ENCODE peak calls at places on chromosome 20, in five cellular contexts. K, Y, H, J and M are unnamed samples.

GRCh38 chr20:33568378-33569289 is 78.7 kb downstream of the CBFA2T2 start:
- DNase-seq in K (no peak), J (peak), Y (no peak), H (no peak), M (no peak)

GRCh38 chr20:44610313-44610965 is 28.1 kb downstream of the PKIG start:
- DNase-seq in J (no peak), Y (no peak), K (no peak), H (no peak), M (no peak)

GRCh38 chr20:4802522-4802921 is 80.8 kb downstream of the PRND start:
- DNase-seq in H (no peak), Y (no peak), J (no peak), K (no peak), M (no peak)

GRCh38 chr20:32970973-32971300 is 33.3 kb downstream of the SUN5 start:
- DNase-seq in H (no peak), Y (no peak), J (no peak), K (no peak), M (no peak)

GRCh38 chr20:36467076-36467999 is 74.0 kb upstream of the MYL9 start:
- DNase-seq in H (peak), Y (no peak), J (peak), K (no peak), M (no peak)

GRCh38 chr20:49901588-49901987 is 13.7 kb downstream of the SPATA2 start:
- DNase-seq in Y (no peak), H (no peak), K (no peak), J (no peak), M (no peak)

GRCh38 chr20:14672066-14672465 is 334.7 kb upstream of the FLRT3 start:
- DNase-seq in K (no peak), J (no peak), Y (no peak), H (no peak), M (no peak)

GRCh38 chr20:47821481-47822100 is 36.3 kb upstream of the SULF2 start:
- DNase-seq in J (no peak), H (peak), K (no peak), Y (no peak), M (no peak)

GRCh38 chr20:46113071-46113470 is 5.0 kb upstream of the CD40 start:
- DNase-seq in H (no peak), J (no peak), K (no peak), Y (no peak), M (no peak)

GRCh38 chr20:63344616-63345327 is 16.4 kb downstream of the CHRNA4 start:
- DNase-seq in H (no peak), K (no peak), J (no peak), Y (no peak), M (no peak)

GRCh38 chr20:58233881-58234528 is 5.6 kb upstream of the ANKRD60 start:
- DNase-seq in H (peak), K (peak), Y (peak), J (no peak), M (no peak)

GRCh38 chr20:38134427-38135281 is 30.4 kb downstream of the TGM2 start:
- DNase-seq in Y (no peak), J (no peak), K (no peak), H (peak), M (no peak)

GRCh38 chr20:15823718-15824117 is 749.5 kb downstream of the KIF16B start:
- DNase-seq in K (no peak), H (no peak), Y (no peak), J (no peak), M (no peak)

GRCh38 chr20:46173652-46174468 is 55.7 kb downstream of the CD40 start:
- DNase-seq in J (no peak), Y (no peak), H (no peak), K (no peak), M (no peak)

GRCh38 chr20:8461186-8461585 is 329.1 kb downstream of the PLCB1 start:
- DNase-seq in K (no peak), Y (no peak), H (no peak), J (no peak), M (no peak)

GRCh38 chr20:23356203-23356602 is 5.6 kb downstream of the NXT1 start:
- DNase-seq in K (no peak), J (no peak), H (no peak), Y (no peak), M (no peak)

GRCh38 chr20:53157443-53158408 is 185.6 kb downstream of the TSHZ2 start:
- DNase-seq in K (peak), H (peak), J (peak), Y (no peak), M (peak)

GRCh38 chr20:62255976-62256375 is 17.7 kb downstream of the OSBPL2 start:
- DNase-seq in K (no peak), H (no peak), Y (no peak), J (no peak), M (no peak)

GRCh38 chr20:8155848-8156602 is 24.0 kb downstream of the PLCB1 start:
- DNase-seq in Y (no peak), H (no peak), K (no peak), J (no peak), M (no peak)

GRCh38 chr20:45016089-45016641 is 49.9 kb downstream of the STK4 start:
- DNase-seq in Y (no peak), H (peak), J (no peak), K (no peak), M (no peak)

GRCh38 chr20:34042286-34042685 is 48.6 kb downstream of the RALY start:
- DNase-seq in Y (no peak), J (no peak), H (no peak), K (no peak), M (no peak)

GRCh38 chr20:41335591-41335990 is 5.0 kb upstream of the LPIN3 start:
- DNase-seq in J (no peak), Y (no peak), K (no peak), H (no peak), M (no peak)

GRCh38 chr20:11689262-11689661 is 228.4 kb upstream of the BTBD3 start:
- DNase-seq in Y (no peak), J (no peak), K (no peak), H (no peak), M (no peak)

GRCh38 chr20:11235058-11235457 is 561.3 kb upstream of the JAG1 start:
- DNase-seq in H (peak), Y (no peak), J (no peak), K (no peak), M (no peak)

GRCh38 chr20:2093200-2093781 is 8.3 kb upstream of the STK35 start:
- DNase-seq in Y (no peak), K (peak), H (no peak), J (no peak), M (peak)

GRCh38 chr20:50273601-50274491 is 83.2 kb downstream of the CEBPB start:
- DNase-seq in Y (no peak), J (no peak), H (no peak), K (no peak), M (no peak)

GRCh38 chr20:61600061-61600460 is 348.0 kb downstream of the CDH4 start:
- DNase-seq in K (no peak), H (no peak), J (no peak), Y (no peak), M (no peak)

GRCh38 chr20:823326-823902 is 10.1 kb upstream of the FAM110A start:
- DNase-seq in H (no peak), J (no peak), Y (no peak), K (no peak), M (no peak)

GRCh38 chr20:38892091-38892981 is 33.9 kb upstream of the FAM83D start:
- DNase-seq in H (no peak), J (no peak), K (no peak), Y (no peak), M (no peak)

GRCh38 chr20:32433311-32434021 is 75.3 kb downstream of the ASXL1 start:
- DNase-seq in Y (no peak), J (no peak), K (peak), H (no peak), M (no peak)

GRCh38 chr20:1824834-1825233 is 70.4 kb upstream of the SIRPA start:
- DNase-seq in H (no peak), J (no peak), Y (no peak), K (no peak), M (no peak)

GRCh38 chr20:32820698-32821378 is 1.1 kb downstream of the MAPRE1 start:
- DNase-seq in H (peak), Y (no peak), J (no peak), K (no peak), M (no peak)

GRCh38 chr20:3192226-3193015 is 12.1 kb downstream of the DDRGK1 start:
- DNase-seq in J (no peak), K (no peak), Y (no peak), H (no peak), M (no peak)

GRCh38 chr20:53390780-53391179 is 202.9 kb downstream of the ZNF217 start:
- DNase-seq in Y (no peak), J (no peak), H (no peak), K (no peak), M (no peak)

GRCh38 chr20:46308258-46309157 is at the start of gene CDH22:
- DNase-seq in H (peak), K (peak), J (peak), Y (no peak), M (peak)

GRCh38 chr20:20213722-20214121 is 154.2 kb upstream of the INSM1 start:
- DNase-seq in J (no peak), H (no peak), K (no peak), Y (no peak), M (no peak)

GRCh38 chr20:45890077-45890996 is 671 bp downstream of the NEURL2 start:
- DNase-seq in Y (no peak), J (peak), K (peak), H (peak), M (no peak)